ENCODE peak calls at places on chromosomes 6 and 20, in six cellular contexts. K is tibial artery; V is CD8-positive, alpha-beta T cell; Y is tibial nerve; J is left ventricle myocardium inferior; W is psoas muscle. E is an unnamed sample.
A peak's percentile ranks its signal among the peaks of the same experiment; 100 is the strongest.

GRCh38 chr20:61437280-61438206 is 185.5 kb downstream of the CDH4 start:
- DNase-seq in K (peak; percentile 65), V (no peak), Y (no peak), J (peak; percentile 21), W (no peak), E (no peak)

GRCh38 chr6:164570791-164571190 is 738.6 kb downstream of the C6orf118 start:
- DNase-seq in K (no peak), V (no peak), Y (no peak), J (no peak), W (no peak), E (no peak)

GRCh38 chr20:44412402-44413144 is 57.1 kb downstream of the HNF4A start:
- DNase-seq in K (no peak), V (no peak), Y (no peak), J (no peak), W (no peak), E (no peak)

GRCh38 chr6:56890683-56891429 is 64.1 kb upstream of the BEND6 start:
- DNase-seq in K (no peak), V (no peak), Y (no peak), J (no peak), W (no peak), E (no peak)

GRCh38 chr20:57451356-57451755 is 60.2 kb downstream of the RBM38 start:
- DNase-seq in K (no peak), V (no peak), Y (no peak), J (no peak), W (no peak), E (no peak)

GRCh38 chr20:1212607-1213396 is 9.5 kb downstream of the C20orf202 start:
- DNase-seq in K (peak; percentile 73), V (peak; percentile 72), Y (no peak), J (peak; percentile 50), W (peak; percentile 61), E (peak; percentile 83)

GRCh38 chr6:149094156-149094555 is 223.4 kb upstream of the TAB2 start:
- DNase-seq in K (no peak), V (no peak), Y (no peak), J (no peak), W (no peak), E (no peak)

GRCh38 chr20:14622796-14623195 is 285.4 kb upstream of the FLRT3 start:
- DNase-seq in K (no peak), V (no peak), Y (no peak), J (no peak), W (no peak), E (no peak)

GRCh38 chr20:38426498-38426897 is 8.6 kb downstream of the SNHG17 start:
- DNase-seq in K (no peak), V (no peak), Y (no peak), J (no peak), W (no peak), E (no peak)

GRCh38 chr20:44219287-44219686 is 8.7 kb upstream of the OSER1 start:
- DNase-seq in K (no peak), V (peak; percentile 23), Y (no peak), J (no peak), W (no peak), E (peak; percentile 8)

GRCh38 chr20:33589059-33589458 is 73.1 kb upstream of the C20orf144 start:
- DNase-seq in K (no peak), V (no peak), Y (no peak), J (no peak), W (no peak), E (no peak)

GRCh38 chr20:47620808-47621805 is 119.4 kb downstream of the NCOA3 start:
- DNase-seq in K (no peak), V (no peak), Y (no peak), J (no peak), W (no peak), E (no peak)

GRCh38 chr6:127276336-127276735 is 9.7 kb downstream of the RNF146 start:
- DNase-seq in K (no peak), V (no peak), Y (no peak), J (no peak), W (no peak), E (no peak)

GRCh38 chr6:15264902-15265761 is 19.3 kb downstream of the JARID2 start:
- DNase-seq in K (no peak), V (no peak), Y (no peak), J (peak; percentile 48), W (no peak), E (no peak)

GRCh38 chr6:11869656-11870340 is 91.2 kb upstream of the ADTRP start:
- DNase-seq in K (no peak), V (no peak), Y (no peak), J (peak; percentile 52), W (peak; percentile 22), E (no peak)

GRCh38 chr6:125906158-125906998 is 50.2 kb upstream of the HINT3 start:
- DNase-seq in K (no peak), V (peak; percentile 43), Y (no peak), J (no peak), W (no peak), E (peak; percentile 12)

GRCh38 chr6:10393544-10394225 is 21.2 kb downstream of the TFAP2A start:
- DNase-seq in K (no peak), V (no peak), Y (no peak), J (no peak), W (no peak), E (no peak)

GRCh38 chr6:90494067-90494773 is 92.7 kb downstream of the MAP3K7 start:
- DNase-seq in K (no peak), V (no peak), Y (no peak), J (no peak), W (no peak), E (no peak)

GRCh38 chr20:58950603-58951002 is 30.5 kb upstream of the NELFCD start:
- DNase-seq in K (no peak), V (no peak), Y (no peak), J (no peak), W (no peak), E (no peak)

GRCh38 chr6:10412165-10412947 is 2.5 kb downstream of the TFAP2A start:
- DNase-seq in K (peak; percentile 81), V (no peak), Y (no peak), J (no peak), W (no peak), E (peak; percentile 66)

GRCh38 chr6:87945181-87945580 is 102.5 kb upstream of the SPACA1 start:
- DNase-seq in K (no peak), V (no peak), Y (no peak), J (no peak), W (no peak), E (no peak)

GRCh38 chr6:107589199-107589598 is 99.3 kb downstream of the SOBP start:
- DNase-seq in K (no peak), V (no peak), Y (no peak), J (no peak), W (no peak), E (no peak)

GRCh38 chr6:149942461-149942829 is 631 bp downstream of the ULBP2 start:
- DNase-seq in K (no peak), V (no peak), Y (no peak), J (no peak), W (no peak), E (no peak)

GRCh38 chr20:50399917-50400704 is 110.1 kb upstream of the PTPN1 start:
- DNase-seq in K (no peak), V (no peak), Y (no peak), J (no peak), W (no peak), E (no peak)

GRCh38 chr6:36686668-36687513 is 8.4 kb downstream of the CDKN1A start:
- DNase-seq in K (no peak), V (no peak), Y (no peak), J (no peak), W (no peak), E (no peak)

GRCh38 chr6:147949981-147950622 is 392.5 kb upstream of the SASH1 start:
- DNase-seq in K (no peak), V (no peak), Y (no peak), J (no peak), W (no peak), E (no peak)

GRCh38 chr6:122389704-122390103 is 9.7 kb upstream of the HSF2 start:
- DNase-seq in K (no peak), V (no peak), Y (no peak), J (no peak), W (no peak), E (no peak)

GRCh38 chr6:25476126-25476525 is 175.9 kb upstream of the SCGN start:
- DNase-seq in K (no peak), V (no peak), Y (no peak), J (no peak), W (no peak), E (no peak)

GRCh38 chr20:47455133-47456040 is 46.3 kb upstream of the NCOA3 start:
- DNase-seq in K (no peak), V (no peak), Y (no peak), J (no peak), W (no peak), E (no peak)

GRCh38 chr20:35146299-35146921 is 726 bp downstream of the EDEM2 start:
- DNase-seq in K (peak; percentile 68), V (peak; percentile 12), Y (no peak), J (no peak), W (no peak), E (no peak)

GRCh38 chr6:84284428-84285033 is 57.1 kb upstream of the CEP162 start:
- DNase-seq in K (no peak), V (no peak), Y (no peak), J (no peak), W (no peak), E (no peak)

GRCh38 chr20:2799688-2800589 is 488 bp downstream of the CPXM1 start:
- DNase-seq in K (no peak), V (no peak), Y (no peak), J (no peak), W (no peak), E (no peak)

GRCh38 chr6:55963301-55963700 is 87.9 kb upstream of the BMP5 start:
- DNase-seq in K (no peak), V (no peak), Y (no peak), J (peak; percentile 16), W (no peak), E (no peak)

DNA sequence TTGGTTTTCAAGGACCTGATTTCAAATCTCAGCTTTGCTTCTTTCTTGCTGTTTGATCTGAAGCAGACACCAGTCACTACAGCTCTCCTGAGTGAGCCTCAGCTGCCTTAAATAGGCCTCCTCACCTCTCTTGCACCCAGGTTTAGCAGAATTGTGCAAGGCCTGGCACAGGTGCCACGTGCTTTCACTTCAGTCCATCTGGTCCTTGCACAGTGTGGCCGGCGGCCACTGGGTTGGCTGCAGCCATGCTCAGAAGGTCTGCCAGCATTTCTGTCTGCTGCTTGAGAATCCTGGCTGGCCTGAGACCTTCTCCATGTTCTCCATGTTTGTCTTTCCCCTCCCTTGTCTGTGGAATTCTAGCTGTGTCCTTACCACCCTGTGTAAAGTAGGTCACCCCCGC is 14.5 kb upstream of the DAAM2 start:
- DNase-seq in K (peak; percentile 84), V (no peak), Y (no peak), J (peak; percentile 32), W (peak; percentile 53), E (no peak)
- H3K27ac ChIP-seq in K (peak overlapping the region; percentile 67), V (no peak overlapping the region), Y (no peak overlapping the region), J (peak overlapping the region; percentile 48), W (peak overlapping the region; percentile 57), E (no peak overlapping the region)

GRCh38 chr20:32567384-32568178 is 17.6 kb downstream of the NOL4L start:
- DNase-seq in K (no peak), V (no peak), Y (no peak), J (no peak), W (no peak), E (no peak)
- H3K27ac ChIP-seq in K (no peak overlapping the region), V (no peak overlapping the region), Y (no peak overlapping the region), J (no peak overlapping the region), W (no peak overlapping the region), E (peak overlapping the region; percentile 44)

GRCh38 chr20:24694727-24695528 is 225.5 kb downstream of the SYNDIG1 start:
- DNase-seq in K (peak; percentile 78), V (peak; percentile 8), Y (no peak), J (peak; percentile 40), W (peak; percentile 31), E (no peak)
- H3K27ac ChIP-seq in K (peak overlapping the region; percentile 62), V (no peak overlapping the region), Y (no peak overlapping the region), J (peak overlapping the region; percentile 50), W (no peak overlapping the region), E (no peak overlapping the region)

GRCh38 chr6:152318278-152318677 is 318.9 kb downstream of the SYNE1 start:
- DNase-seq in K (no peak), V (no peak), Y (no peak), J (no peak), W (no peak), E (no peak)
- H3K27ac ChIP-seq in K (peak overlapping the region; percentile 47), V (no peak overlapping the region), Y (no peak overlapping the region), J (peak overlapping the region; percentile 82), W (peak overlapping the region; percentile 64), E (no peak overlapping the region)

E was measured in CD4-positive, CD25-positive, alpha-beta regulatory T cell.